ENCODE peak calls at places on chromosomes 7 and 10, in ten cellular contexts. One of them, this sample, is unnamed.

GRCh38 chr10:79058899-79059771 is 9.6 kb upstream of the ZMIZ1 start:
- DNase-seq in AG09319: no peak
- DNase-seq in lower leg skin: peak; percentile 59
- DNase-seq in endothelial cell: no peak
- DNase-seq in activated effector memory CD4-positive, alpha-beta T cell treated with anti-CD3 and anti-CD28 coated beads, Interleukin-2, amount 50 U/mL, for 16 hours: peak; percentile 22
- DNase-seq in H7: no peak
- DNase-seq in AG08395: no peak
- DNase-seq in choroid plexus epithelial cell: no peak
- DNase-seq in NCI-H226: no peak
- DNase-seq in ovary: peak; percentile 7
- DNase-seq in this sample: peak; percentile 91

GRCh38 chr7:151351027-151351426 is 9.4 kb downstream of the NUB1 start:
- DNase-seq in AG09319: no peak
- DNase-seq in lower leg skin: no peak
- DNase-seq in endothelial cell: peak; percentile 56
- DNase-seq in activated effector memory CD4-positive, alpha-beta T cell treated with anti-CD3 and anti-CD28 coated beads, Interleukin-2, amount 50 U/mL, for 16 hours: peak; percentile 80
- DNase-seq in H7: peak; percentile 78
- DNase-seq in AG08395: no peak
- DNase-seq in choroid plexus epithelial cell: no peak
- DNase-seq in NCI-H226: no peak
- DNase-seq in ovary: no peak
- DNase-seq in this sample: no peak

GRCh38 chr7:101166909-101167644 is 1.7 kb upstream of the VGF start:
- DNase-seq in AG09319: no peak
- DNase-seq in lower leg skin: no peak
- DNase-seq in endothelial cell: no peak
- DNase-seq in activated effector memory CD4-positive, alpha-beta T cell treated with anti-CD3 and anti-CD28 coated beads, Interleukin-2, amount 50 U/mL, for 16 hours: no peak
- DNase-seq in H7: peak; percentile 91
- DNase-seq in AG08395: no peak
- DNase-seq in choroid plexus epithelial cell: no peak
- DNase-seq in NCI-H226: no peak
- DNase-seq in ovary: no peak
- DNase-seq in this sample: no peak

GRCh38 chr7:2248984-2249694 is 7.1 kb downstream of the NUDT1 start:
- DNase-seq in AG09319: peak; percentile 93
- DNase-seq in lower leg skin: no peak
- DNase-seq in endothelial cell: no peak
- DNase-seq in activated effector memory CD4-positive, alpha-beta T cell treated with anti-CD3 and anti-CD28 coated beads, Interleukin-2, amount 50 U/mL, for 16 hours: no peak
- DNase-seq in H7: no peak
- DNase-seq in AG08395: peak; percentile 98
- DNase-seq in choroid plexus epithelial cell: peak; percentile 99
- DNase-seq in NCI-H226: peak; percentile 95
- DNase-seq in ovary: peak; percentile 60
- DNase-seq in this sample: no peak

GRCh38 chr10:95785317-95785716 is 29.4 kb downstream of the ENTPD1 start:
- DNase-seq in AG09319: no peak
- DNase-seq in lower leg skin: no peak
- DNase-seq in endothelial cell: no peak
- DNase-seq in activated effector memory CD4-positive, alpha-beta T cell treated with anti-CD3 and anti-CD28 coated beads, Interleukin-2, amount 50 U/mL, for 16 hours: no peak
- DNase-seq in H7: no peak
- DNase-seq in AG08395: no peak
- DNase-seq in choroid plexus epithelial cell: no peak
- DNase-seq in NCI-H226: no peak
- DNase-seq in ovary: no peak
- DNase-seq in this sample: no peak

GRCh38 chr7:24756989-24757798 is at the start of gene GSDME:
- DNase-seq in AG09319: no peak
- DNase-seq in lower leg skin: peak; percentile 93
- DNase-seq in endothelial cell: peak; percentile 45
- DNase-seq in activated effector memory CD4-positive, alpha-beta T cell treated with anti-CD3 and anti-CD28 coated beads, Interleukin-2, amount 50 U/mL, for 16 hours: peak; percentile 71
- DNase-seq in H7: peak; percentile 90
- DNase-seq in AG08395: peak; percentile 85
- DNase-seq in choroid plexus epithelial cell: peak; percentile 50
- DNase-seq in NCI-H226: peak; percentile 96
- DNase-seq in ovary: peak; percentile 78
- DNase-seq in this sample: peak; percentile 86

GRCh38 chr7:79272066-79272669 is 181.3 kb downstream of the MAGI2 start:
- DNase-seq in AG09319: no peak
- DNase-seq in lower leg skin: no peak
- DNase-seq in endothelial cell: no peak
- DNase-seq in activated effector memory CD4-positive, alpha-beta T cell treated with anti-CD3 and anti-CD28 coated beads, Interleukin-2, amount 50 U/mL, for 16 hours: no peak
- DNase-seq in H7: no peak
- DNase-seq in AG08395: peak; percentile 48
- DNase-seq in choroid plexus epithelial cell: peak; percentile 74
- DNase-seq in NCI-H226: peak; percentile 36
- DNase-seq in ovary: no peak
- DNase-seq in this sample: no peak

GRCh38 chr10:36779238-36779846 is 346.1 kb upstream of the ANKRD30A start:
- DNase-seq in AG09319: peak; percentile 44
- DNase-seq in lower leg skin: no peak
- DNase-seq in endothelial cell: peak; percentile 51
- DNase-seq in activated effector memory CD4-positive, alpha-beta T cell treated with anti-CD3 and anti-CD28 coated beads, Interleukin-2, amount 50 U/mL, for 16 hours: no peak
- DNase-seq in H7: peak; percentile 73
- DNase-seq in AG08395: peak; percentile 83
- DNase-seq in choroid plexus epithelial cell: peak; percentile 91
- DNase-seq in NCI-H226: no peak
- DNase-seq in ovary: no peak
- DNase-seq in this sample: no peak

GRCh38 chr10:11444531-11445228 is 166.8 kb downstream of the USP6NL start:
- DNase-seq in AG09319: no peak
- DNase-seq in lower leg skin: peak; percentile 81
- DNase-seq in endothelial cell: no peak
- DNase-seq in activated effector memory CD4-positive, alpha-beta T cell treated with anti-CD3 and anti-CD28 coated beads, Interleukin-2, amount 50 U/mL, for 16 hours: no peak
- DNase-seq in H7: peak; percentile 66
- DNase-seq in AG08395: no peak
- DNase-seq in choroid plexus epithelial cell: no peak
- DNase-seq in NCI-H226: no peak
- DNase-seq in ovary: no peak
- DNase-seq in this sample: no peak

GRCh38 chr7:8386926-8387550 is 46.4 kb upstream of the NXPH1 start:
- DNase-seq in AG09319: no peak
- DNase-seq in lower leg skin: no peak
- DNase-seq in endothelial cell: no peak
- DNase-seq in activated effector memory CD4-positive, alpha-beta T cell treated with anti-CD3 and anti-CD28 coated beads, Interleukin-2, amount 50 U/mL, for 16 hours: no peak
- DNase-seq in H7: no peak
- DNase-seq in AG08395: no peak
- DNase-seq in choroid plexus epithelial cell: no peak
- DNase-seq in NCI-H226: no peak
- DNase-seq in ovary: no peak
- DNase-seq in this sample: no peak

This sample was measured in left lobe of liver.